ENCODE peak calls at places on chromosomes 2 and 18, in ten cellular contexts. S, E, H, X, P, A, J, G, O and N are unnamed samples.

GRCh38 chr2:216555274-216555673 is 56.6 kb downstream of the RPL37A start:
- DNase-seq in J (peak; percentile 66), S (peak; percentile 86), G (no peak), H (no peak), P (no peak), X (no peak), E (peak; percentile 80), O (no peak), A (no peak), N (no peak)

GRCh38 chr18:74139888-74140287 is 7.7 kb downstream of the FBXO15 start:
- DNase-seq in E (no peak), O (no peak), A (peak; percentile 87), X (no peak), H (no peak), G (no peak), P (no peak), S (no peak), J (no peak), N (no peak)

GRCh38 chr18:34729264-34729663 is 19.2 kb downstream of the DTNA start:
- DNase-seq in J (no peak), A (no peak), S (no peak), E (no peak), X (no peak), P (no peak), O (no peak), H (peak; percentile 87), G (no peak), N (peak; percentile 73)

GRCh38 chr2:127454595-127455565 is 36.7 kb downstream of the PROC start:
- DNase-seq in O (no peak), H (no peak), X (no peak), A (no peak), S (no peak), G (no peak), E (no peak), J (peak; percentile 72), P (no peak), N (no peak)

GRCh38 chr2:1907283-1907682 is 163.0 kb upstream of the PXDN start:
- DNase-seq in J (no peak), X (no peak), O (no peak), G (no peak), H (peak; percentile 36), E (no peak), P (no peak), A (no peak), S (no peak), N (peak; percentile 56)

GRCh38 chr2:30318987-30319782 is 87.9 kb downstream of the LBH start:
- DNase-seq in E (no peak), J (no peak), S (no peak), H (no peak), G (no peak), P (no peak), O (no peak), A (no peak), X (no peak), N (no peak)

GRCh38 chr2:10039658-10040410 is 3.5 kb upstream of the KLF11 start:
- DNase-seq in O (no peak), G (no peak), J (peak; percentile 78), P (no peak), E (peak; percentile 74), X (no peak), A (no peak), H (no peak), S (peak; percentile 70), N (no peak)

GRCh38 chr2:43414586-43415125 is 181.2 kb downstream of the THADA start:
- DNase-seq in J (no peak), E (no peak), P (no peak), X (no peak), H (peak; percentile 45), G (no peak), O (no peak), A (no peak), S (no peak), N (no peak)

GRCh38 chr2:188937228-188938220 is 36.6 kb upstream of the COL3A1 start:
- DNase-seq in X (no peak), A (peak; percentile 71), S (no peak), E (no peak), P (no peak), G (no peak), O (no peak), H (no peak), J (no peak), N (no peak)

GRCh38 chr2:174337337-174338154 is 2.8 kb downstream of the SP9 start:
- DNase-seq in X (peak; percentile 79), H (peak; percentile 65), S (no peak), G (no peak), A (no peak), P (no peak), J (no peak), E (no peak), O (no peak), N (peak; percentile 81)

GRCh38 chr2:174338155-174338495 is 3.4 kb downstream of the SP9 start:
- DNase-seq in E (no peak), J (no peak), G (no peak), H (no peak), X (no peak), S (no peak), O (no peak), P (no peak), A (no peak), N (no peak)

GRCh38 chr2:174334781-174335604 is at the start of gene SP9:
- DNase-seq in A (peak; percentile 46), S (no peak), X (no peak), J (no peak), H (peak; percentile 92), P (no peak), O (no peak), E (no peak), G (no peak), N (peak; percentile 94)

GRCh38 chr2:174335605-174336402 is 1.1 kb downstream of the SP9 start:
- DNase-seq in H (peak; percentile 86), X (no peak), J (no peak), A (no peak), P (no peak), G (no peak), S (no peak), O (no peak), E (no peak), N (peak; percentile 89)

GRCh38 chr2:174336403-174337336 is 1.9 kb downstream of the SP9 start:
- DNase-seq in G (no peak), J (no peak), S (no peak), H (peak; percentile 86), O (no peak), P (no peak), X (peak; percentile 91), A (no peak), E (no peak), N (peak; percentile 89)
- H3K4me1 ChIP-seq in G (peaks cover 57% of the 10 kb centered on the region), J (peaks cover 57% of the 10 kb centered on the region), S (peaks cover 51% of the 10 kb centered on the region), H (peaks cover 7% of the 10 kb centered on the region), O (peaks cover 43% of the 10 kb centered on the region), P (peaks cover 16% of the 10 kb centered on the region), X (peaks cover 80% of the 10 kb centered on the region), A (peaks cover 10% of the 10 kb centered on the region), E (peaks cover 10% of the 10 kb centered on the region), N (peaks cover 9% of the 10 kb centered on the region)

GRCh38 chr2:171325886-171326585 is 107.8 kb downstream of the METTL8 start:
- DNase-seq in O (no peak), E (no peak), J (no peak), G (no peak), X (no peak), H (no peak), S (no peak), P (no peak), A (no peak), N (no peak)
- H3K27ac ChIP-seq in O (no peak overlapping the region), E (no peak overlapping the region), J (no peak overlapping the region), G (no peak overlapping the region), X (peak overlapping the region; percentile 69), H (no peak overlapping the region), S (no peak overlapping the region), P (no peak overlapping the region), A (no peak overlapping the region), N (no peak overlapping the region)

GRCh38 chr18:48161911-48162698 is 231.6 kb upstream of the SMAD2 start:
- DNase-seq in S (no peak), O (no peak), H (peak; percentile 66), E (no peak), P (no peak), J (no peak), A (no peak), X (no peak), G (no peak), N (no peak)
- H3K4me3 ChIP-seq in S (peak overlapping the region; percentile 76), O (peak overlapping the region; percentile 73), H (peak overlapping the region; percentile 47), E (peak overlapping the region; percentile 66), P (peak overlapping the region; percentile 44), J (peak overlapping the region; percentile 42), A (peak overlapping the region; percentile 55), X (peak overlapping the region; percentile 42), G (peak overlapping the region; percentile 4), N (peak overlapping the region; percentile 75)

DNA sequence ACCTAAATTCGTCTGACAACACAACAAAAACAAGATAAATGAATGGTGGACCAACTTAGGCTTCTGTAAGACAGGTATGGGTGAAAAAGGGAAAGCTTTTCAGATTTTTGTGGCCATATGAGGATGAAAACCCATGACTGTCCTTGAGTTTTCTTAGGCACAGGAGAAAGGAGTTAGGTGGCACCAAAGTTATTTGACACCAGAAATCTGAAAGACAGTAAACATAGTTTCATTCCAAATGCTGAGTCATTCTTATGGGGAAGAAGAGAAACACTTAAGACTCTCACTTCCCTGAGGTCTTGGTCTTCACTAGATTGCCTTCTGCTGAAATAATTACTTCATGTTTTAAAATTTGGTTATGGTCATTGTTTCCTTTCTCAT is 5.2 kb upstream of the GPD2 start:
- DNase-seq in E (no peak), J (no peak), G (no peak), S (no peak), A (peak; percentile 73), O (no peak), P (no peak), H (peak; percentile 74), X (no peak), N (no peak)
- H3K4me1 ChIP-seq in E (no peaks in the 10 kb centered on the region), J (peaks cover 22% of the 10 kb centered on the region), G (no peaks in the 10 kb centered on the region), S (peaks cover 9% of the 10 kb centered on the region), A (peaks cover 18% of the 10 kb centered on the region), O (peaks cover 6% of the 10 kb centered on the region), P (peaks cover 9% of the 10 kb centered on the region), H (peaks cover 2% of the 10 kb centered on the region), X (peaks cover 16% of the 10 kb centered on the region), N (peaks cover 5% of the 10 kb centered on the region)

GRCh38 chr2:11466307-11467125 is 555 bp upstream of the E2F6 start:
- DNase-seq in E (no peak), H (no peak), S (no peak), G (no peak), J (peak; percentile 31), X (no peak), P (no peak), O (no peak), A (no peak), N (no peak)
- H3K27ac ChIP-seq in E (peak overlapping the region; percentile 92), H (no peak overlapping the region), S (peak overlapping the region; percentile 79), G (peak overlapping the region; percentile 54), J (peak overlapping the region; percentile 89), X (peak overlapping the region; percentile 90), P (peak overlapping the region; percentile 91), O (peak overlapping the region; percentile 98), A (no peak overlapping the region), N (no peak overlapping the region)